ENCODE peak calls at places on chromosome 17, in nine cellular contexts. F is sigmoid colon; H is CD8-positive, alpha-beta memory T cell; V is SJSA1; O is tibial nerve; Q is right atrium auricular region; N is prostate gland; P is Peyer's patch; L is heart right ventricle. I is an unnamed sample. For H3K4me1 and H3K27me3, the result is how much of the 10 kb centered on the place peaks cover.

GRCh38 chr17:1485311-1485747 is 7.2 kb downstream of the MYO1C start:
- DNase-seq in L (peak), N (no peak), O (no peak), H (peak), Q (no peak), V (no peak), F (no peak), P (peak), I (peak)

GRCh38 chr17:44400226-44400847 is 10.9 kb upstream of the ITGA2B start:
- DNase-seq in F (no peak), O (no peak), N (no peak), L (no peak), H (no peak), Q (no peak), V (no peak), P (no peak), I (no peak)

GRCh38 chr17:50817142-50817751 is 18.1 kb upstream of the WFIKKN2 start:
- DNase-seq in O (peak), L (peak), N (no peak), H (peak), Q (no peak), V (no peak), P (peak), F (no peak), I (no peak)

GRCh38 chr17:57107498-57108101 is 22.6 kb downstream of the AKAP1 start:
- DNase-seq in F (no peak), H (no peak), O (no peak), N (peak), P (peak), Q (no peak), V (peak), L (no peak), I (no peak)

GRCh38 chr17:45147102-45147580 is 1.1 kb upstream of the HEXIM1 start:
- DNase-seq in Q (no peak), P (peak), N (no peak), V (peak), O (peak), F (no peak), H (peak), L (peak), I (no peak)

GRCh38 chr17:42617956-42618431 is 8.5 kb downstream of the TUBG1 start:
- DNase-seq in L (no peak), Q (no peak), V (no peak), O (no peak), N (no peak), P (no peak), H (no peak), F (no peak), I (no peak)

GRCh38 chr17:20191066-20191465 is 181.9 kb downstream of the SPECC1 start:
- DNase-seq in L (no peak), N (no peak), Q (no peak), F (no peak), O (no peak), H (no peak), V (no peak), P (no peak), I (no peak)

GRCh38 chr17:46038414-46038813 is 39.4 kb downstream of the STH start:
- DNase-seq in V (no peak), Q (no peak), N (no peak), L (no peak), O (no peak), F (no peak), H (no peak), P (no peak), I (no peak)

GRCh38 chr17:4738136-4739121 is 1.2 kb upstream of the ZMYND15 start:
- DNase-seq in O (no peak), P (peak), V (no peak), H (no peak), F (no peak), N (peak), Q (no peak), L (no peak), I (no peak)

GRCh38 chr17:42459256-42459982 is 741 bp downstream of the ATP6V0A1 start:
- DNase-seq in V (no peak), N (peak), P (peak), H (no peak), Q (peak), L (peak), F (peak), O (peak), I (peak)

GRCh38 chr17:3935140-3935542 is 18.9 kb upstream of the P2RX1 start:
- DNase-seq in N (peak), F (no peak), H (no peak), L (peak), O (peak), P (peak), Q (no peak), V (peak), I (peak)

GRCh38 chr17:8740486-8740885 is 4.2 kb downstream of the CCDC42 start:
- DNase-seq in V (no peak), P (no peak), H (peak), Q (no peak), L (no peak), O (no peak), N (no peak), F (no peak), I (no peak)

GRCh38 chr17:60381958-60382357 is 10.0 kb downstream of the USP32 start:
- DNase-seq in P (no peak), O (no peak), H (no peak), F (no peak), L (no peak), Q (no peak), N (no peak), V (no peak), I (peak)

GRCh38 chr17:45987706-45988105 is 11.3 kb upstream of the STH start:
- DNase-seq in O (no peak), P (no peak), L (no peak), F (no peak), V (no peak), Q (no peak), N (no peak), H (no peak), I (no peak)

GRCh38 chr17:65074778-65075250 is 18.3 kb upstream of the GNA13 start:
- DNase-seq in L (peak), Q (peak), N (peak), H (no peak), O (no peak), F (peak), V (peak), P (peak), I (peak)

GRCh38 chr17:28675980-28676379 is 14.0 kb downstream of the SUPT6H start:
- DNase-seq in H (no peak), N (no peak), O (no peak), V (no peak), L (no peak), P (peak), F (no peak), Q (no peak), I (no peak)

GRCh38 chr17:66420961-66421371 is 118.6 kb downstream of the PRKCA start:
- DNase-seq in N (no peak), V (no peak), L (no peak), P (no peak), H (no peak), F (no peak), O (no peak), Q (no peak), I (peak)

GRCh38 chr17:1645207-1646171 is at the start of gene SCARF1:
- DNase-seq in P (no peak), L (peak), N (no peak), H (no peak), V (no peak), F (peak), Q (peak), O (peak), I (peak)

GRCh38 chr17:66143657-66144282 is 48.2 kb downstream of the CEP112 start:
- DNase-seq in Q (no peak), F (no peak), N (no peak), L (no peak), O (no peak), H (no peak), P (no peak), V (no peak), I (no peak)

GRCh38 chr17:73401911-73402310 is 90.1 kb upstream of the CDC42EP4 start:
- DNase-seq in V (no peak), P (no peak), F (no peak), O (peak), L (peak), N (no peak), Q (no peak), H (no peak), I (peak)

GRCh38 chr17:78722101-78722761 is 59.8 kb downstream of the CYTH1 start:
- DNase-seq in F (peak), N (no peak), P (no peak), H (no peak), V (no peak), L (peak), Q (no peak), O (no peak), I (no peak)

GRCh38 chr17:54172654-54173316 is 350.1 kb downstream of the KIF2B start:
- DNase-seq in N (no peak), O (no peak), H (no peak), F (no peak), P (no peak), V (no peak), L (no peak), Q (no peak), I (peak)

GRCh38 chr17:41635121-41636097 is 11.0 kb upstream of the KRT17 start:
- DNase-seq in V (peak), P (peak), N (peak), Q (no peak), O (peak), L (peak), H (no peak), F (no peak), I (peak)

GRCh38 chr17:73657473-73658116 is 13.3 kb upstream of the SDK2 start:
- DNase-seq in N (peak), L (peak), V (peak), P (peak), H (no peak), O (peak), F (no peak), Q (no peak), I (peak)

GRCh38 chr17:35915153-35915969 is 15.2 kb downstream of the RDM1 start:
- DNase-seq in L (no peak), O (no peak), P (no peak), H (no peak), Q (no peak), V (no peak), N (no peak), F (no peak), I (no peak)

GRCh38 chr17:79802039-79802735 is 5.3 kb upstream of the CBX8 start:
- DNase-seq in L (no peak), N (no peak), V (no peak), H (no peak), O (no peak), Q (no peak), F (no peak), P (no peak), I (no peak)

GRCh38 chr17:79799538-79800324 is 2.9 kb upstream of the CBX8 start:
- DNase-seq in L (no peak), O (no peak), Q (no peak), N (no peak), F (no peak), V (no peak), P (no peak), H (no peak), I (no peak)

GRCh38 chr17:79802736-79803420 is 6.0 kb upstream of the CBX8 start:
- DNase-seq in N (no peak), P (no peak), V (no peak), Q (no peak), H (no peak), L (no peak), F (no peak), O (no peak), I (no peak)

GRCh38 chr17:79800325-79801155 is 3.7 kb upstream of the CBX8 start:
- DNase-seq in O (no peak), Q (no peak), P (peak), N (no peak), L (no peak), V (no peak), F (no peak), H (no peak), I (peak)

GRCh38 chr17:79801156-79802038 is 4.5 kb upstream of the CBX8 start:
- DNase-seq in H (no peak), V (no peak), O (no peak), P (peak), F (no peak), N (peak), Q (no peak), L (no peak), I (no peak)
- H3K4me1 ChIP-seq in H (half or more), V (half or more), O (half or more), P (under half), F (under half), N (under half), Q (half or more), L (half or more), I (under half)

GRCh38 chr17:74904687-74905409 is 11.4 kb upstream of the FADS6 start:
- DNase-seq in H (no peak), P (no peak), Q (no peak), N (no peak), O (no peak), V (no peak), F (no peak), L (no peak), I (no peak)
- H3K27me3 ChIP-seq in H (under half), P (under half), Q (under half), N (under half), O (under half), V (half or more), F (under half), L (under half), I (under half)

GRCh38 chr17:58333396-58334207 is 5.0 kb upstream of the TSPOAP1 start:
- DNase-seq in L (no peak), V (no peak), Q (no peak), F (no peak), O (no peak), N (no peak), P (no peak), H (no peak), I (no peak)
- H3K27ac ChIP-seq in L (peak), V (no peak), Q (no peak), F (peak), O (peak), N (no peak), P (peak), H (peak), I (no peak)

DNA sequence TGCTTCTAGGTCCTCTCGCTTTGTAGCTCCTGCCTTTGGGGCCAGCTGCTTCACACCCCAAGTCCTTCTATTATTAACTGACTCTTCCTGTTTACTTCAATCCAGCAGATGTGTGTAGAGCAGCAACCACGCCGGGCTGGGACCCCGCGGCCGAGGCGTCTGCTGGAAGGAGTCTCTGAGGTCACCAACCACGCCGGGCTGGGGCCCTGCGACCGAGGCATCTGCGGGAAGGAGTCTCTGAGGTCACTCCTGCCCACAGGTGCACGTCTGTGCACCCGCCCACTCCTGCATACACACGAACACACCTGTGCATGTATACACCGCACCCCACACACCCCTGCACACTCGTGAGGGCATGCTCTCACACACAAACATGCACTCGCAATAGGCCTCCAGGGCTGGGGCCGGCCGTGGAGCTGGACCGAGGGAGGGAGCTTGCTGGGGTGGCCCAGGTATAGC is 7.8 kb upstream of the TEX19 start:
- DNase-seq in H (no peak), Q (no peak), N (no peak), L (peak), P (peak), V (no peak), O (no peak), F (no peak), I (no peak)
- H3K4me1 ChIP-seq in H (under half), Q (under half), N (under half), L (under half), P (under half), V (under half), O (under half), F (under half), I (under half)

GRCh38 chr17:48597492-48597774 is 3.9 kb upstream of the HOXB5 start:
- DNase-seq in Q (no peak), F (no peak), H (no peak), V (no peak), P (no peak), N (no peak), O (no peak), L (no peak), I (no peak)

GRCh38 chr17:48597775-48598631 is 4.4 kb upstream of the HOXB5 start:
- DNase-seq in P (peak), V (no peak), Q (peak), F (peak), L (no peak), O (no peak), N (no peak), H (peak), I (peak)

GRCh38 chr17:48600244-48601098 is 4.3 kb downstream of the HOXB6 start:
- DNase-seq in P (no peak), Q (no peak), L (no peak), V (no peak), H (no peak), O (no peak), N (no peak), F (no peak), I (no peak)

GRCh38 chr17:48599373-48599772 is 5.4 kb downstream of the HOXB6 start:
- DNase-seq in P (no peak), L (no peak), V (no peak), F (no peak), N (no peak), Q (no peak), H (no peak), O (no peak), I (no peak)

DNA sequence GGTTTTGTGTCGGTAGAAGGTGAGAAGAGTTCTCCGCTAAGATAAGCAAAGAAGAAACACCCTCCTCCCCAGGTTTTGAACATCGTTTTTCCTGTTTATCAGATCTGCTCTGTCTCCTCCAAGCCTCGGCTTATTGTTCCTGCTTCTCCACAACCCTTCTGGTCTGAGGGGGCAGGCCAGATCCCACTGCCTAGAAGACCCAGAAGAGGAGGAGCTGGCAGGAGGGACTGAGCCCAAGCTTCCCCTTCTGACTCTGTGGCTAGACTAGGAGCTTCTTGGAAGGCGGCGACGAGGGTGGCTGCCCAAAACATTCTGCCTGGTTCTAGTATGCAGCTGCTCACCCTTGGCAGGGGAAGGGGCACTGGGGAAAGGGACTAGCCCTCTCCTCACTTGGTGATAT is 5.1 kb upstream of the HOXB5 start:
- DNase-seq in L (no peak), P (no peak), O (no peak), N (no peak), Q (no peak), F (no peak), H (no peak), V (no peak), I (no peak)
- H3K27me3 ChIP-seq in L (half or more), P (under half), O (half or more), N (half or more), Q (half or more), F (under half), H (half or more), V (under half), I (under half)

DNA sequence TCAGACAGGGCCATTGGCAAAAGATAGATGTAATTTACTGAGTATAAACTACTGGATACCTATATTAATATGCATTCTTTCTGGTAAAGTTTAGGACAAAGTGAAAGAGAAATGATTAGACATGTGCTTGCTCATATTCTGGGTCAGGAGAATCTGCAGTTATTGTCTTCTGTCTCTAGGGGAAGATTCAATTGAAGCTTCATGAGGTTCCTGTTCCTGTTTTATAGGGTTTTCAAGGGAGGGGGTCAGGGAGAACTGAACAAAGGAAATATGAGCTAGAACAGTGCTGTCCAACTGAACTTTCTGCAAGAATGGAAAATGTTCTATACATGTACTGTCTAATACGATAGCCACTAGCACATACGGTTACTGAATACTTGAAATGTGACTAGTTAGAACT is 59.3 kb upstream of the CORO6 start:
- DNase-seq in Q (no peak), N (no peak), F (no peak), O (no peak), V (no peak), H (no peak), P (no peak), L (no peak), I (no peak)
- H3K27ac ChIP-seq in Q (peak), N (peak), F (peak), O (peak), V (no peak), H (peak), P (no peak), L (peak), I (no peak)

GRCh38 chr17:47741109-47741792 is 8.2 kb downstream of the TBX21 start:
- DNase-seq in H (no peak), Q (peak), N (no peak), P (no peak), L (no peak), O (no peak), F (peak), V (peak), I (no peak)

GRCh38 chr17:47742319-47743181 is 9.5 kb downstream of the TBX21 start:
- DNase-seq in Q (peak), L (peak), V (peak), H (no peak), P (no peak), N (no peak), O (no peak), F (peak), I (no peak)

GRCh38 chr17:47744168-47745036 is 11.4 kb downstream of the TBX21 start:
- DNase-seq in H (no peak), Q (peak), O (no peak), V (peak), N (no peak), P (no peak), F (no peak), L (no peak), I (peak)

GRCh38 chr17:47741793-47742145 is 8.7 kb downstream of the TBX21 start:
- DNase-seq in O (no peak), H (no peak), P (no peak), L (no peak), N (no peak), V (no peak), F (no peak), Q (no peak), I (no peak)

DNA sequence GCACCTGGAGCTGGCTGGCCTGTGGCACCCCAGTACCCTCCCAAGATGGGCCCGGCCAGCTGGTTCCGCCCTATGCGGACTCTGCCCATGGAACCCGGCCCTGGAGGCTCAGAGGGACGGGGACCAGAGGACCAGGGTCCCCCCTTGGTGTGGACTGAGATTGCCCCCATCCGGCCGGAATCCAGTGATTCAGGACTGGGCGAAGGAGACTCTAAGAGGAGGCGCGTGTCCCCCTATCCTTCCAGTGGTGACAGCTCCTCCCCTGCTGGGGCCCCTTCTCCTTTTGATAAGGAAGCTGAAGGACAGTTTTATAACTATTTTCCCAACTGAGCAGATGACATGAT is 12.0 kb downstream of the TBX21 start:
- DNase-seq in H (no peak), V (peak), P (no peak), Q (no peak), F (no peak), N (no peak), O (no peak), L (no peak), I (no peak)
- H3K4me1 ChIP-seq in H (under half), V (under half), P (under half), Q (under half), F (under half), N (under half), O (under half), L (under half), I (under half)

GRCh38 chr17:61400058-61400785 is 579 bp downstream of the TBX2 start:
- DNase-seq in V (no peak), Q (no peak), F (peak), P (no peak), H (no peak), N (no peak), L (no peak), O (no peak), I (no peak)

GRCh38 chr17:61401280-61402072 is 1.8 kb downstream of the TBX2 start:
- DNase-seq in O (no peak), N (no peak), H (no peak), V (no peak), P (no peak), Q (no peak), F (no peak), L (no peak), I (no peak)

GRCh38 chr17:61402978-61403845 is 3.6 kb downstream of the TBX2 start:
- DNase-seq in L (no peak), Q (no peak), V (no peak), F (no peak), N (no peak), O (no peak), P (peak), H (no peak), I (no peak)

GRCh38 chr17:61400786-61401279 is 1.2 kb downstream of the TBX2 start:
- DNase-seq in Q (no peak), O (no peak), N (no peak), H (no peak), V (no peak), P (no peak), L (no peak), F (peak), I (no peak)

GRCh38 chr17:61402073-61402541 is 2.5 kb downstream of the TBX2 start:
- DNase-seq in V (no peak), P (no peak), H (no peak), F (peak), N (no peak), Q (no peak), O (no peak), L (no peak), I (no peak)
- H3K27me3 ChIP-seq in V (under half), P (under half), H (half or more), F (half or more), N (under half), Q (half or more), O (half or more), L (half or more), I (under half)